ENCODE peak calls at places on chromosome 3, in seven cellular contexts. A, Y, X, Z, R, J and T are unnamed samples.

GRCh38 chr3:185789891-185790830 is 34.7 kb downstream of the IGF2BP2 start:
- DNase-seq in A (no peak), Y (no peak), X (no peak), Z (no peak), R (no peak), J (no peak), T (no peak)

GRCh38 chr3:112117826-112118571 is 15.0 kb downstream of the GCSAM start:
- DNase-seq in A (no peak), Y (no peak), X (no peak), Z (no peak), R (no peak), J (peak), T (no peak)

GRCh38 chr3:56005196-56005805 is 463.0 kb downstream of the ERC2 start:
- DNase-seq in A (no peak), Y (no peak), X (no peak), Z (no peak), R (no peak), J (no peak), T (no peak)

GRCh38 chr3:178200316-178200715 is 335.9 kb upstream of the KCNMB2 start:
- DNase-seq in A (no peak), Y (no peak), X (no peak), Z (no peak), R (no peak), J (no peak), T (no peak)

GRCh38 chr3:184466413-184466960 is 86.6 kb downstream of the CHRD start:
- DNase-seq in A (no peak), Y (no peak), X (no peak), Z (no peak), R (no peak), J (peak), T (no peak)

GRCh38 chr3:142272200-142272891 is 47.0 kb upstream of the GK5 start:
- DNase-seq in A (no peak), Y (no peak), X (no peak), Z (no peak), R (no peak), J (no peak), T (no peak)

GRCh38 chr3:177419904-177420601 is 222.8 kb upstream of the TBL1XR1 start:
- DNase-seq in A (no peak), Y (no peak), X (no peak), Z (no peak), R (no peak), J (no peak), T (no peak)

GRCh38 chr3:19947549-19948071 is 713 bp downstream of the RAB5A start:
- DNase-seq in A (peak), Y (peak), X (peak), Z (peak), R (no peak), J (peak), T (peak)

GRCh38 chr3:99895106-99895705 is 77.5 kb downstream of the CMSS1 start:
- DNase-seq in A (no peak), Y (no peak), X (no peak), Z (no peak), R (no peak), J (no peak), T (no peak)

GRCh38 chr3:112109313-112109712 is 23.1 kb downstream of the C3orf52 start:
- DNase-seq in A (peak), Y (no peak), X (no peak), Z (no peak), R (no peak), J (no peak), T (peak)

GRCh38 chr3:197541756-197542539 is 13.8 kb downstream of the BDH1 start:
- DNase-seq in A (no peak), Y (no peak), X (peak), Z (no peak), R (no peak), J (peak), T (no peak)

GRCh38 chr3:196976891-196977420 is 8.3 kb upstream of the PIGZ start:
- DNase-seq in A (no peak), Y (no peak), X (no peak), Z (no peak), R (no peak), J (no peak), T (no peak)

GRCh38 chr3:134034005-134034785 is 4.5 kb upstream of the SLCO2A1 start:
- DNase-seq in A (no peak), Y (no peak), X (no peak), Z (no peak), R (no peak), J (no peak), T (no peak)

GRCh38 chr3:42511196-42511595 is 8.8 kb downstream of the VIPR1 start:
- DNase-seq in A (no peak), Y (no peak), X (no peak), Z (no peak), R (no peak), J (no peak), T (no peak)

GRCh38 chr3:137020315-137020714 is 62.5 kb downstream of the IL20RB start:
- DNase-seq in A (peak), Y (no peak), X (no peak), Z (no peak), R (no peak), J (no peak), T (no peak)

GRCh38 chr3:124033360-124034015 is 41.6 kb upstream of the ROPN1 start:
- DNase-seq in A (no peak), Y (no peak), X (no peak), Z (no peak), R (no peak), J (peak), T (peak)

GRCh38 chr3:52490938-52491526 is 4.1 kb upstream of the STAB1 start:
- DNase-seq in A (no peak), Y (no peak), X (no peak), Z (no peak), R (no peak), J (no peak), T (no peak)

GRCh38 chr3:133674290-133674912 is 12.7 kb upstream of the TOPBP1 start:
- DNase-seq in A (no peak), Y (no peak), X (peak), Z (no peak), R (no peak), J (no peak), T (no peak)

GRCh38 chr3:29889230-29889629 is 608.4 kb downstream of the RBMS3 start:
- DNase-seq in A (no peak), Y (no peak), X (no peak), Z (no peak), R (no peak), J (no peak), T (no peak)

GRCh38 chr3:134879991-134880390 is 84.9 kb downstream of the EPHB1 start:
- DNase-seq in A (peak), Y (no peak), X (no peak), Z (no peak), R (no peak), J (no peak), T (no peak)

GRCh38 chr3:150783920-150784746 is 21.2 kb upstream of the SIAH2 start:
- DNase-seq in A (no peak), Y (no peak), X (no peak), Z (no peak), R (no peak), J (no peak), T (no peak)

GRCh38 chr3:49339593-49339946 is 283 bp downstream of the USP4 start:
- DNase-seq in A (peak), Y (no peak), X (peak), Z (peak), R (no peak), J (peak), T (no peak)

GRCh38 chr3:172166890-172167289 is 127.5 kb downstream of the FNDC3B start:
- DNase-seq in A (no peak), Y (no peak), X (no peak), Z (no peak), R (no peak), J (no peak), T (no peak)

GRCh38 chr3:10437995-10438901 is 67.1 kb downstream of the ATP2B2 start:
- DNase-seq in A (no peak), Y (no peak), X (no peak), Z (no peak), R (no peak), J (peak), T (no peak)

GRCh38 chr3:148643389-148643840 is 54.3 kb upstream of the AGTR1 start:
- DNase-seq in A (no peak), Y (no peak), X (no peak), Z (no peak), R (no peak), J (no peak), T (no peak)

GRCh38 chr3:153138267-153139210 is 23.5 kb upstream of the RAP2B start:
- DNase-seq in A (peak), Y (peak), X (no peak), Z (no peak), R (peak), J (no peak), T (peak)
- TF ChIP-seq JUND in A (peak), Y (peak), X (peak), Z (peak), R (no peak), J (peak), T (no peak)

GRCh38 chr3:128321418-128321817 is 145.3 kb downstream of the DNAJB8 start:
- DNase-seq in A (no peak), Y (no peak), X (no peak), Z (no peak), R (no peak), J (no peak), T (no peak)

GRCh38 chr3:128322030-128323022 is 144.4 kb downstream of the DNAJB8 start:
- DNase-seq in A (no peak), Y (no peak), X (no peak), Z (peak), R (no peak), J (peak), T (no peak)

GRCh38 chr3:128324911-128325592 is 141.6 kb downstream of the DNAJB8 start:
- DNase-seq in A (peak), Y (no peak), X (no peak), Z (no peak), R (no peak), J (no peak), T (no peak)

GRCh38 chr3:128320551-128321340 is 145.9 kb downstream of the DNAJB8 start:
- DNase-seq in A (no peak), Y (no peak), X (no peak), Z (no peak), R (no peak), J (no peak), T (no peak)

GRCh38 chr3:128323206-128324081 is 143.2 kb downstream of the DNAJB8 start:
- DNase-seq in A (no peak), Y (no peak), X (no peak), Z (no peak), R (no peak), J (no peak), T (no peak)
- TF ChIP-seq JUND in A (no peak), Y (no peak), X (no peak), Z (no peak), R (no peak), J (no peak), T (no peak)

GRCh38 chr3:120420855-120421570 is 29.8 kb downstream of the FSTL1 start:
- DNase-seq in A (no peak), Y (no peak), X (no peak), Z (no peak), R (no peak), J (no peak), T (no peak)
- TF ChIP-seq JUND in A (no peak), Y (no peak), X (no peak), Z (no peak), R (no peak), J (no peak), T (no peak)

GRCh38 chr3:67804089-67804488 is 149.7 kb upstream of the SUCLG2 start:
- DNase-seq in A (peak), Y (no peak), X (no peak), Z (no peak), R (no peak), J (no peak), T (no peak)
- TF ChIP-seq JUND in A (no peak), Y (no peak), X (no peak), Z (no peak), R (no peak), J (no peak), T (no peak)

DNA sequence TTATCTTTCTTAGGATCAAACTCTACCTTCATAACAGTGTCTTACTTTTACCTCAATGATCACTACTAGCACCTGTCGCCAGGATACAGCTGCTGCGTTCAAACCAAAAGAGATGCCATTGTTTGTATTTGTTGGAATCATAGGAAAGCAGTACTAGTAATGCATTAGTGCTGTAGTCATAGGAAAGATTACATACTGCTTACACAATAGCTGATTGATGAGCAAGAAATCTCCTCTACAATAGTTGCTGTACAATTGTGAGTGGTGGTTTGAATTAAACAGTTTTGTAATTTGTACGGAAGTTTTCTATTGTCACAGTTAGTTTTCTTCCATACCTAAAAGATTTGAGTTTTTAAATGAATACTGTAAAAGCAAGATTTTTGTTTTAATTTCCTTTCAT is 21.4 kb downstream of the ACAP2 start:
- DNase-seq in A (no peak), Y (no peak), X (no peak), Z (no peak), R (no peak), J (no peak), T (no peak)
- TF ChIP-seq JUND in A (no peak), Y (no peak), X (no peak), Z (no peak), R (no peak), J (no peak), T (no peak)

DNA sequence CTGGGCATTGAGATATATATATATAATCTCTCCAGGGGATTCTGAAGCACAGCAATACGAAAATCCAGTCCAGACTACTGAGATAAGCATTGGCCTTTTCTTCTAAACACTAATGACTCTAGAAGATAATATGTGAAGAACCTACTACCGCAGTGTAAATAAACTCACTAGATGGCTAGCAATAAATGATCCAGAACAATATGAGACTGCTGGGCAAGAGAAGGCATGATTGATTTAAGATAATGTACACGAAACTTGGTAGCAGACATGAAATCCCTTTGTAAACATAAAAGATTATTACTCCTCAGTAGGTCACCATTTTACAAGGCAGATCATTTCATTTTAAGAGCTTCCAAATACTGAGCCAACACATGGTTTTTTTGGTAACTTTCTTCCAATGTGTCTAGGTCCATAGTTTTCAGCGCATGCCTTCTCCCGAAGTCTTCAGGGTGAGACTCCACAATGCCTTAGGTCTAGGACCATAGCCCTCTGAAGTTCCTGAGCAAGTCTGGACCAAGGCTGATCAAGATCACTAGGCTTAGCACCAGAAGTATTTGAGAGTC is 193.2 kb downstream of the LRRN1 start:
- DNase-seq in A (no peak), Y (no peak), X (no peak), Z (no peak), R (no peak), J (no peak), T (no peak)
- TF ChIP-seq JUND in A (no peak), Y (no peak), X (no peak), Z (no peak), R (no peak), J (no peak), T (no peak)

GRCh38 chr3:60240558-60240957 is 1010.7 kb downstream of the FHIT start:
- DNase-seq in A (no peak), Y (no peak), X (no peak), Z (no peak), R (no peak), J (no peak), T (no peak)

GRCh38 chr3:60250810-60251209 is 1000.4 kb downstream of the FHIT start:
- DNase-seq in A (no peak), Y (no peak), X (no peak), Z (no peak), R (no peak), J (no peak), T (no peak)

GRCh38 chr3:60243456-60243855 is 1007.8 kb downstream of the FHIT start:
- DNase-seq in A (no peak), Y (no peak), X (no peak), Z (no peak), R (no peak), J (no peak), T (no peak)

GRCh38 chr3:60250210-60250609 is 1001.0 kb downstream of the FHIT start:
- DNase-seq in A (no peak), Y (no peak), X (no peak), Z (no peak), R (no peak), J (no peak), T (no peak)

GRCh38 chr3:60246361-60246760 is 1004.9 kb downstream of the FHIT start:
- DNase-seq in A (no peak), Y (no peak), X (no peak), Z (no peak), R (no peak), J (no peak), T (no peak)
- TF ChIP-seq JUND in A (no peak), Y (no peak), X (no peak), Z (no peak), R (no peak), J (no peak), T (no peak)

GRCh38 chr3:127485396-127486170 is 105.0 kb downstream of the TPRA1 start:
- DNase-seq in A (no peak), Y (no peak), X (no peak), Z (no peak), R (no peak), J (no peak), T (no peak)

GRCh38 chr3:127482216-127483004 is 108.1 kb downstream of the TPRA1 start:
- DNase-seq in A (no peak), Y (no peak), X (no peak), Z (no peak), R (no peak), J (no peak), T (no peak)

GRCh38 chr3:127484601-127485388 is 105.7 kb downstream of the TPRA1 start:
- DNase-seq in A (no peak), Y (no peak), X (peak), Z (no peak), R (no peak), J (no peak), T (no peak)

GRCh38 chr3:127483005-127483641 is 107.4 kb downstream of the TPRA1 start:
- DNase-seq in A (no peak), Y (no peak), X (no peak), Z (no peak), R (no peak), J (no peak), T (no peak)

DNA sequence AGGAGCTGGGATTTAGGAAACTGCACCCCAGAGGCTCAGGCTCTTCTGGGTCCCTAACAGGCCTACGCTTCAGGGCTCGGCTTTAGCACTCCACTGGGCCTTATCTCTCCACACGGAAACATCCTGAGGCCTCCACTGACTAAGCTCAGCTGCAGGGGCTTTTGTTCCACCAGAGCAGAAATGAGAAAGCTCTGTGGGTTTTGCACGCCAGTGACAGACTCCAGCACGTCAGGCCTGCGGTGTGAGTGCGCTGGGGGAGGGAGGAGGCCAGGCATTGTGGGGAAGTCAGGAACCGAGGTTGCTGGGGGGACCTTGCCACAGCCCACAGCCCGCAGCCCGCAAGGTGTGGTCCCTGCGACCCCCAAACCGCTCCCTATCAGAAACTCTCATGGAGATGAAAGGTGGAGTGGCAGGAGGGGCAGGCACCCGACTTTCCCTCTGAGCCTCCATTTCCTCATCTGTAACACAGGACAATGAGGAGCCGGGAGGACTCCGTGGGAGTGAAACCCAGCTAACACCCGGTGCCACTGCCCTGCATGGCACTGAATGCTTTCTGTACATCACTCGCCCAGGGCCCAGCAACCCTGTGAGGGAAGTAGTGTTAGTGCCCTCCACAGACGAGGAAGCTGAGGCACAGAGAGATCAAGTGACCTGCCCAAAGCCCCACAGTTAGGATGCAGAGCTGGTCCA is 106.5 kb downstream of the TPRA1 start:
- DNase-seq in A (no peak), Y (no peak), X (no peak), Z (no peak), R (peak), J (no peak), T (no peak)
- TF ChIP-seq JUND in A (no peak), Y (no peak), X (no peak), Z (no peak), R (no peak), J (no peak), T (no peak)